ENCODE peak calls at places on chromosomes 4 and X, in seven cellular contexts. O, G, L, T, B, R and H are unnamed samples.
A peak's percentile ranks its signal among the peaks of the same experiment; 100 is the strongest.

GRCh38 chr4:40228497-40229365 is 31.9 kb downstream of the RHOH start:
- DNase-seq in L (no peak), B (peak; percentile 15), G (no peak), T (no peak), R (peak; percentile 58), O (no peak), H (no peak)

GRCh38 chr4:105620640-105621323 is 68.4 kb downstream of the ARHGEF38 start:
- DNase-seq in O (no peak), T (no peak), L (no peak), B (peak; percentile 78), G (no peak), R (no peak), H (peak; percentile 8)

GRCh38 chrX:113353134-113353533 is 512.5 kb upstream of the AMOT start:
- DNase-seq in R (no peak), B (no peak), T (no peak), G (no peak), O (no peak), L (no peak), H (no peak)

GRCh38 chrX:115372026-115372610 is 82.6 kb downstream of the LUZP4 start:
- DNase-seq in B (peak; percentile 78), T (no peak), L (no peak), G (peak; percentile 31), R (peak; percentile 87), O (peak; percentile 42), H (no peak)

GRCh38 chr4:173332963-173333657 is 1.0 kb downstream of the HMGB2 start:
- DNase-seq in O (no peak), L (peak; percentile 22), R (peak; percentile 28), T (peak; percentile 4), G (no peak), B (no peak), H (no peak)

GRCh38 chr4:87370071-87370470 is 20.9 kb downstream of the HSD17B11 start:
- DNase-seq in L (no peak), B (no peak), G (no peak), R (no peak), T (no peak), O (no peak), H (no peak)

GRCh38 chrX:134631404-134632346 is 26.6 kb downstream of the PLAC1 start:
- DNase-seq in T (no peak), R (no peak), O (no peak), G (peak; percentile 62), L (no peak), B (peak; percentile 67), H (peak; percentile 70)

GRCh38 chr4:151993521-151993920 is 232.7 kb upstream of the GATB start:
- DNase-seq in B (no peak), R (no peak), L (no peak), O (no peak), G (no peak), T (no peak), H (no peak)

GRCh38 chrX:56790778-56791177 is 61.7 kb downstream of the NBDY start:
- DNase-seq in L (no peak), R (no peak), B (no peak), T (no peak), G (no peak), O (no peak), H (no peak)

GRCh38 chr4:188818300-188818699 is 679.1 kb downstream of the TRIML1 start:
- DNase-seq in G (no peak), T (no peak), L (no peak), O (no peak), B (no peak), R (no peak), H (no peak)

GRCh38 chrX:109974906-109975655 is 27.8 kb upstream of the TMEM164 start:
- DNase-seq in O (no peak), L (no peak), G (no peak), R (no peak), T (no peak), B (no peak), H (no peak)

GRCh38 chrX:153521034-153521433 is 3.6 kb downstream of the ATP2B3 start:
- DNase-seq in T (no peak), L (no peak), O (no peak), B (peak; percentile 26), G (no peak), R (no peak), H (no peak)

GRCh38 chrX:133699023-133699728 is 283.9 kb upstream of the GPC4 start:
- DNase-seq in O (no peak), G (no peak), B (no peak), T (no peak), L (no peak), R (no peak), H (no peak)

GRCh38 chr4:120520761-120521160 is 401.8 kb downstream of the PRDM5 start:
- DNase-seq in G (no peak), T (no peak), L (no peak), R (peak; percentile 66), O (no peak), B (no peak), H (no peak)

GRCh38 chr4:7564242-7564641 is 129.5 kb upstream of the PSAPL1 start:
- DNase-seq in L (no peak), R (no peak), O (no peak), G (no peak), T (no peak), B (no peak), H (no peak)

GRCh38 chrX:3518870-3519269 is 172.4 kb upstream of the MXRA5 start:
- DNase-seq in O (peak; percentile 86), T (no peak), R (peak; percentile 11), G (peak; percentile 97), B (peak; percentile 79), L (no peak), H (peak; percentile 93)

GRCh38 chrX:135984220-135984619 is 1.0 kb upstream of the SLC9A6 start:
- DNase-seq in L (no peak), R (no peak), T (no peak), B (no peak), G (no peak), O (no peak), H (no peak)

GRCh38 chrX:17608898-17609297 is 128.4 kb upstream of the SCML1 start:
- DNase-seq in O (no peak), G (no peak), R (no peak), B (no peak), L (no peak), T (no peak), H (no peak)

GRCh38 chr4:15513545-15513944 is 43.9 kb downstream of the CC2D2A start:
- DNase-seq in R (no peak), O (no peak), B (no peak), L (no peak), G (no peak), T (no peak), H (no peak)

GRCh38 chr4:169185133-169185956 is 85.4 kb downstream of the SH3RF1 start:
- DNase-seq in G (no peak), O (no peak), T (no peak), L (no peak), R (peak; percentile 29), B (no peak), H (no peak)

GRCh38 chr4:137981277-137981676 is 260.9 kb downstream of the SLC7A11 start:
- DNase-seq in G (no peak), O (no peak), B (peak; percentile 49), L (no peak), R (peak; percentile 62), T (no peak), H (no peak)

GRCh38 chr4:73944061-73944875 is 37.6 kb downstream of the PF4 start:
- DNase-seq in R (peak; percentile 75), L (no peak), G (no peak), O (no peak), B (peak; percentile 59), T (no peak), H (no peak)

GRCh38 chr4:122826596-122827257 is at the start of gene FGF2:
- DNase-seq in G (peak; percentile 75), R (peak; percentile 70), L (peak; percentile 12), B (peak; percentile 62), T (no peak), O (peak; percentile 84), H (no peak)